ENCODE peak calls at places on chromosomes 16 and 17, in six cellular contexts. One of them, this sample, is unnamed.

GRCh38 chr17:48873212-48873611 is 19.4 kb upstream of the ATP5MC1 start:
- DNase-seq in skeletal muscle cell: no peak
- DNase-seq in stimulated activated CD4-positive, alpha-beta T cell treated with anti-CD3 and anti-CD28 coated beads, Interleukin-12 subunit alpha, Interleukin-12 subunit beta, amount 100 ng/mL, for 24 hours: no peak
- DNase-seq in CD8-positive, alpha-beta memory T cell: no peak
- DNase-seq in ecto neural progenitor cell: no peak
- DNase-seq in colonic mucosa: peak
- DNase-seq in this sample: no peak

GRCh38 chr16:79536958-79537357 is 63.6 kb downstream of the MAF start:
- DNase-seq in stimulated activated CD4-positive, alpha-beta T cell treated with anti-CD3 and anti-CD28 coated beads, Interleukin-12 subunit alpha, Interleukin-12 subunit beta, amount 100 ng/mL, for 24 hours: no peak
- DNase-seq in skeletal muscle cell: no peak
- DNase-seq in colonic mucosa: no peak
- DNase-seq in CD8-positive, alpha-beta memory T cell: no peak
- DNase-seq in ecto neural progenitor cell: no peak
- DNase-seq in this sample: no peak

GRCh38 chr17:164536-165235 is 16.8 kb downstream of the DOC2B start:
- DNase-seq in stimulated activated CD4-positive, alpha-beta T cell treated with anti-CD3 and anti-CD28 coated beads, Interleukin-12 subunit alpha, Interleukin-12 subunit beta, amount 100 ng/mL, for 24 hours: no peak
- DNase-seq in ecto neural progenitor cell: peak
- DNase-seq in colonic mucosa: peak
- DNase-seq in skeletal muscle cell: no peak
- DNase-seq in CD8-positive, alpha-beta memory T cell: no peak
- DNase-seq in this sample: peak

GRCh38 chr17:60887607-60888028 is 210.0 kb downstream of the BCAS3 start:
- DNase-seq in CD8-positive, alpha-beta memory T cell: no peak
- DNase-seq in skeletal muscle cell: no peak
- DNase-seq in stimulated activated CD4-positive, alpha-beta T cell treated with anti-CD3 and anti-CD28 coated beads, Interleukin-12 subunit alpha, Interleukin-12 subunit beta, amount 100 ng/mL, for 24 hours: no peak
- DNase-seq in colonic mucosa: no peak
- DNase-seq in ecto neural progenitor cell: no peak
- DNase-seq in this sample: no peak

GRCh38 chr17:15882777-15883176 is 62.2 kb upstream of the ADORA2B start:
- DNase-seq in stimulated activated CD4-positive, alpha-beta T cell treated with anti-CD3 and anti-CD28 coated beads, Interleukin-12 subunit alpha, Interleukin-12 subunit beta, amount 100 ng/mL, for 24 hours: no peak
- DNase-seq in ecto neural progenitor cell: no peak
- DNase-seq in skeletal muscle cell: no peak
- DNase-seq in CD8-positive, alpha-beta memory T cell: no peak
- DNase-seq in colonic mucosa: no peak
- DNase-seq in this sample: no peak

GRCh38 chr17:21287703-21288449 is 3.4 kb downstream of the MAP2K3 start:
- DNase-seq in colonic mucosa: peak
- DNase-seq in stimulated activated CD4-positive, alpha-beta T cell treated with anti-CD3 and anti-CD28 coated beads, Interleukin-12 subunit alpha, Interleukin-12 subunit beta, amount 100 ng/mL, for 24 hours: peak
- DNase-seq in ecto neural progenitor cell: no peak
- DNase-seq in skeletal muscle cell: peak
- DNase-seq in CD8-positive, alpha-beta memory T cell: peak
- DNase-seq in this sample: peak

GRCh38 chr17:16377804-16378400 is 3.0 kb upstream of the UBB start:
- DNase-seq in stimulated activated CD4-positive, alpha-beta T cell treated with anti-CD3 and anti-CD28 coated beads, Interleukin-12 subunit alpha, Interleukin-12 subunit beta, amount 100 ng/mL, for 24 hours: no peak
- DNase-seq in ecto neural progenitor cell: no peak
- DNase-seq in CD8-positive, alpha-beta memory T cell: no peak
- DNase-seq in skeletal muscle cell: no peak
- DNase-seq in colonic mucosa: peak
- DNase-seq in this sample: no peak

GRCh38 chr16:27293343-27293742 is 20.4 kb upstream of the IL4R start:
- DNase-seq in CD8-positive, alpha-beta memory T cell: no peak
- DNase-seq in ecto neural progenitor cell: no peak
- DNase-seq in colonic mucosa: no peak
- DNase-seq in skeletal muscle cell: no peak
- DNase-seq in stimulated activated CD4-positive, alpha-beta T cell treated with anti-CD3 and anti-CD28 coated beads, Interleukin-12 subunit alpha, Interleukin-12 subunit beta, amount 100 ng/mL, for 24 hours: no peak
- DNase-seq in this sample: no peak

GRCh38 chr16:85019659-85020245 is 7.8 kb upstream of the KIAA0513 start:
- DNase-seq in skeletal muscle cell: no peak
- DNase-seq in colonic mucosa: peak
- DNase-seq in stimulated activated CD4-positive, alpha-beta T cell treated with anti-CD3 and anti-CD28 coated beads, Interleukin-12 subunit alpha, Interleukin-12 subunit beta, amount 100 ng/mL, for 24 hours: no peak
- DNase-seq in CD8-positive, alpha-beta memory T cell: no peak
- DNase-seq in ecto neural progenitor cell: no peak
- DNase-seq in this sample: no peak

GRCh38 chr17:10875984-10876555 is 38.2 kb upstream of the PIRT start:
- DNase-seq in CD8-positive, alpha-beta memory T cell: peak
- DNase-seq in skeletal muscle cell: no peak
- DNase-seq in colonic mucosa: peak
- DNase-seq in ecto neural progenitor cell: peak
- DNase-seq in stimulated activated CD4-positive, alpha-beta T cell treated with anti-CD3 and anti-CD28 coated beads, Interleukin-12 subunit alpha, Interleukin-12 subunit beta, amount 100 ng/mL, for 24 hours: no peak
- DNase-seq in this sample: peak

GRCh38 chr17:82804442-82805191 is 35.2 kb downstream of the ZNF750 start:
- DNase-seq in colonic mucosa: peak
- DNase-seq in ecto neural progenitor cell: no peak
- DNase-seq in CD8-positive, alpha-beta memory T cell: no peak
- DNase-seq in skeletal muscle cell: peak
- DNase-seq in stimulated activated CD4-positive, alpha-beta T cell treated with anti-CD3 and anti-CD28 coated beads, Interleukin-12 subunit alpha, Interleukin-12 subunit beta, amount 100 ng/mL, for 24 hours: no peak
- DNase-seq in this sample: no peak

This sample was measured in SW 1271.